ENCODE peak calls at places on chromosomes 3 and 15, in ten cellular contexts. T, X, H, Y, B, O, L, C, Q and W are unnamed samples.

GRCh38 chr3:40524571-40525285 is at the start of gene ZNF621:
- DNase-seq in T (peak), X (peak), H (peak), Y (peak), B (peak), O (peak), L (peak), C (peak), Q (peak), W (peak)

GRCh38 chr15:69305204-69305931 is 6.7 kb downstream of the PAQR5 start:
- DNase-seq in T (peak), X (peak), H (peak), Y (peak), B (no peak), O (peak), L (peak), C (no peak), Q (no peak), W (no peak)

GRCh38 chr3:9349321-9350117 is 13.3 kb upstream of the THUMPD3 start:
- DNase-seq in T (peak), X (peak), H (no peak), Y (peak), B (no peak), O (peak), L (no peak), C (no peak), Q (no peak), W (no peak)

GRCh38 chr3:14265246-14265962 is 86.8 kb downstream of the LSM3 start:
- DNase-seq in T (no peak), X (no peak), H (no peak), Y (no peak), B (no peak), O (peak), L (peak), C (no peak), Q (no peak), W (no peak)

GRCh38 chr15:95205101-95205500 is 973.7 kb downstream of the MCTP2 start:
- DNase-seq in T (no peak), X (no peak), H (no peak), Y (peak), B (no peak), O (no peak), L (no peak), C (no peak), Q (no peak), W (no peak)

GRCh38 chr3:16423298-16423697 is 90.2 kb downstream of the RFTN1 start:
- DNase-seq in T (no peak), X (no peak), H (no peak), Y (peak), B (no peak), O (no peak), L (no peak), C (no peak), Q (no peak), W (no peak)

GRCh38 chr3:151281671-151282334 is 3.5 kb upstream of the P2RY14 start:
- DNase-seq in T (no peak), X (no peak), H (no peak), Y (no peak), B (no peak), O (peak), L (no peak), C (no peak), Q (no peak), W (no peak)

GRCh38 chr3:182389041-182389815 is 404.1 kb upstream of the ATP11B start:
- DNase-seq in T (peak), X (no peak), H (peak), Y (peak), B (no peak), O (no peak), L (no peak), C (no peak), Q (no peak), W (no peak)

GRCh38 chr3:48493203-48493501 is 10.8 kb downstream of the SHISA5 start:
- DNase-seq in T (no peak), X (no peak), H (no peak), Y (no peak), B (no peak), O (no peak), L (no peak), C (no peak), Q (no peak), W (no peak)

GRCh38 chr3:197471221-197472010 is 84.4 kb downstream of the BDH1 start:
- DNase-seq in T (no peak), X (no peak), H (no peak), Y (no peak), B (no peak), O (no peak), L (no peak), C (no peak), Q (no peak), W (no peak)

GRCh38 chr3:88595025-88595424 is 445.3 kb downstream of the C3orf38 start:
- DNase-seq in T (peak), X (no peak), H (no peak), Y (no peak), B (no peak), O (no peak), L (no peak), C (no peak), Q (no peak), W (no peak)

GRCh38 chr15:68278345-68279217 is 1.0 kb downstream of the FEM1B start:
- DNase-seq in T (no peak), X (no peak), H (peak), Y (peak), B (peak), O (peak), L (peak), C (no peak), Q (peak), W (peak)
- TF ChIP-seq CTCF in T (peak), X (peak), H (peak), Y (peak), B (peak), O (peak), L (no peak), C (no peak), Q (no peak), W (peak)

GRCh38 chr3:127406309-127407025 is 118.6 kb upstream of the PRR20G start:
- DNase-seq in T (peak), X (no peak), H (peak), Y (peak), B (no peak), O (no peak), L (peak), C (peak), Q (no peak), W (peak)
- TF ChIP-seq CTCF in T (peak), X (no peak), H (peak), Y (peak), B (peak), O (peak), L (peak), C (no peak), Q (no peak), W (peak)

DNA sequence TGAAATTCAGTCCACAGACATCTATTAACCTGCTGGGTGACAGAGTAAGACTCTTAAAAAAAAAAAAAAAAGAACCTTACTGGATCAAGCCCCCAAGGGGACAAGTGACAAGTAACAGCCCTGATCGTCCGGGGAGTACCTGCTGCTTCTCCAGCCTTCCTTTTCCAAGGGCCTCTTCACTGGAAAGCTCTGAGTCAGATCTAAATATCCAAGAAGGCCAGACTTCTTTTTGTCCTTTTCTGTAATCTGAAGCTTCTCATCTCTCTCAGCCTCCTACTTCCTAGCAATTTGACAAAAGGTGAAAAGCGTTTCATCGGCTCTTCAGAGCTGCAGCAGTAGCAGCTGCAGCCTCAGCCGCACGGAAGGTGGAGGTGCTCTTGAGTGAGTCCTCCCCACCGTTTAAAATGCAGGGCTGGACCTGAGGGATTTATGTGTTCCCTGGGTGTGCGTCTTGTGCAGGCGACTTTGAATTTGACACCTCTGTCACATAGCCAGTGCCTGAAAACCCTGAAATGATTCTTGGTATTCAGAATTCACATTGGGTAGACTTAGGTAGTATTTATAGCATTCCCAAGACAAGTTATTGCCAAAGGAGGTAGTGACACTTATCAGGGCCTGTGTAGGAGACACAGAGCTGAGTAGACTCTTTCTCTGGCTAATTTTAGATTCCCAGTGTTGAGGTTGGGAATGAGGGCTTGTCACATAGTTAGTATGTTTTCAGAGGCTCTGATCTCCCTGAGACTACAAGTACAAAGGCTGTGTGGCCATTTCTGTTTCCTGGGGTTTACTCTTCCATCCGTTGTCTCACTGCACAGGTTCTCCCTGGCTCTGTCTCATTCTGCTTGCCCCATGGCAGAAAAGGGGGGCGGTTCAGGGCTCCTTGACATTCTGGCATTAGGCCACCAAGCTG is 291.2 kb upstream of the C2CD4B start:
- DNase-seq in T (no peak), X (peak), H (no peak), Y (no peak), B (peak), O (no peak), L (no peak), C (no peak), Q (no peak), W (no peak)
- TF ChIP-seq CTCF in T (no peak), X (no peak), H (no peak), Y (no peak), B (no peak), O (no peak), L (no peak), C (no peak), Q (no peak), W (no peak)

DNA sequence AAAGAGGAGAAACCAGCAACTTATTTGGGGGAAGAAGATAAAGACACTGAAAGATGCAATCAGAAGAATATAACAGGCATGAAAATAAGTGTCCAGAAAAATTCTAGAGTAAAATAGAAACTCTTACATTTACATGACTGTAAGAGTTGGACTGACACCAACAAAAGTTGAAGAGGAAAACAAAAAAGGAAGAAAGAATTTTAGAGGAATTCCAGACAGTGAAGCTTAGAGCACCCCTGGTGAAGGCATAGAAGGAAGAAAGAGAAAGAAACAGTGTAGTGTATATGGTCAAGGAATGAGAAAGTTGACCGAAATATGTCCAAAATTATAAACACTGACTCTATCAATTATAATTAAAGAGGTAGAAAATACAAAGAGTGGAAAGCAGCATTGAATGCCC is 102.5 kb upstream of the ABI3BP start:
- DNase-seq in T (no peak), X (peak), H (no peak), Y (no peak), B (no peak), O (no peak), L (no peak), C (no peak), Q (no peak), W (no peak)
- TF ChIP-seq CTCF in T (no peak), X (no peak), H (no peak), Y (no peak), B (no peak), O (no peak), L (no peak), C (no peak), Q (no peak), W (no peak)